ENCODE peak calls at places on chromosomes 11 and 22, in four cellular contexts. N is H1, W is A549, G is K562. O is an unnamed sample.

GRCh38 chr11:96817488-96817887 is 427.7 kb downstream of the JRKL start:
- DNase-seq in G (peak), N (no peak), W (no peak), O (no peak)

GRCh38 chr11:69397732-69398131 is 83.7 kb upstream of the LINC01488 start:
- DNase-seq in W (no peak), G (no peak), N (no peak), O (no peak)

GRCh38 chr22:49623176-49623575 is 204.5 kb downstream of the BRD1 start:
- DNase-seq in N (no peak), W (no peak), G (no peak), O (no peak)

GRCh38 chr11:47398011-47398410 is 10.4 kb upstream of the SLC39A13 start:
- DNase-seq in N (no peak), W (no peak), G (no peak), O (no peak)

GRCh38 chr11:109590782-109591181 is 168.8 kb downstream of the C11orf87 start:
- DNase-seq in N (no peak), G (no peak), W (no peak), O (no peak)

GRCh38 chr11:61630104-61630503 is 49.2 kb upstream of the SYT7 start:
- DNase-seq in N (no peak), W (no peak), G (no peak), O (no peak)

GRCh38 chr22:22075382-22076163 is 93.0 kb upstream of the TOP3B start:
- DNase-seq in N (no peak), G (no peak), W (no peak), O (no peak)

GRCh38 chr22:17271711-17272451 is 52.6 kb upstream of the ADA2 start:
- DNase-seq in G (no peak), N (no peak), W (no peak), O (no peak)

GRCh38 chr11:3052567-3052966 is 4.7 kb downstream of the CARS1 start:
- DNase-seq in W (no peak), N (no peak), G (no peak), O (no peak)

GRCh38 chr22:44088976-44089570 is 65.0 kb downstream of the PARVB start:
- DNase-seq in G (no peak), W (no peak), N (no peak), O (no peak)

GRCh38 chr11:1733716-1734351 is 16.6 kb downstream of the IFITM10 start:
- DNase-seq in G (no peak), W (no peak), N (no peak), O (no peak)

GRCh38 chr11:78935408-78936101 is 360.9 kb upstream of the NARS2 start:
- DNase-seq in W (no peak), N (no peak), G (no peak), O (no peak)

GRCh38 chr22:43561421-43562178 is 149.8 kb downstream of the MPPED1 start:
- DNase-seq in G (no peak), W (no peak), N (no peak), O (no peak)

DNA sequence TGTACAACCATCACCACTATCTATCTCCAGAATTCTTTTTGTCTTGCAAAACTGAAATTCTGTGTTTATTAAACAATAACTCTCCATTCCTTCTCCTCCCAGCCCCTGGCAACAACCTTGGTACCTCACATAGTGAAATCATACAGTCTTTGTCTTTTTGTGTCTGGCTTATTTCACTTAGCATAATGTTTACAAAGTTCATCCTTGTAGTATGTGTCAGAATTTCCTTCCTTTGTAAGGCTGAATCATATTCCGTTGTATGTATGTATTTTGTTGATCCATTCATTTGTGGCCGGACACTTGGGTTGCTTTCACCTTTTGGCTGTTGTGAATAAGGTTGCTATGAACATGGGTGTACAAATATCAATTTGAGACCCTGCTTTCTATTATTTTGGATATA is 243.7 kb upstream of the TBCEL start:
- DNase-seq in N (no peak), W (no peak), G (no peak), O (no peak)
- TF ChIP-seq PHF8 in N (no peak), W (no peak), G (no peak), O (no peak)

GRCh38 chr22:25172153-25172552 is 27.5 kb upstream of the CRYBB3 start:
- DNase-seq in W (peak), G (no peak), N (no peak), O (peak)

GRCh38 chr22:25174888-25175411 is 24.7 kb upstream of the CRYBB3 start:
- DNase-seq in N (no peak), W (no peak), G (no peak), O (no peak)

GRCh38 chr22:25176799-25177198 is 22.9 kb upstream of the CRYBB3 start:
- DNase-seq in W (no peak), G (no peak), N (no peak), O (no peak)

GRCh38 chr22:25176175-25176574 is 23.5 kb upstream of the CRYBB3 start:
- DNase-seq in W (no peak), G (no peak), N (no peak), O (no peak)

GRCh38 chr22:25174156-25174887 is 25.3 kb upstream of the CRYBB3 start:
- DNase-seq in W (no peak), N (no peak), G (no peak), O (no peak)
- TF ChIP-seq PHF8 in W (no peak), N (no peak), G (no peak), O (no peak)

GRCh38 chr22:19822301-19823117 is 32.2 kb downstream of the GNB1L start:
- DNase-seq in G (no peak), N (peak), W (no peak), O (no peak)

GRCh38 chr22:19819911-19820879 is 34.5 kb downstream of the GNB1L start:
- DNase-seq in N (peak), W (no peak), G (no peak), O (no peak)

GRCh38 chr22:19823191-19823590 is 31.5 kb downstream of the GNB1L start:
- DNase-seq in G (no peak), W (no peak), N (peak), O (no peak)

GRCh38 chr22:19820880-19821522 is 33.7 kb downstream of the GNB1L start:
- DNase-seq in N (peak), W (no peak), G (no peak), O (no peak)

GRCh38 chr22:19821523-19822300 is 33.0 kb downstream of the GNB1L start:
- DNase-seq in W (no peak), N (peak), G (no peak), O (no peak)
- TF ChIP-seq PHF8 in W (no peak), N (no peak), G (no peak), O (no peak)

DNA sequence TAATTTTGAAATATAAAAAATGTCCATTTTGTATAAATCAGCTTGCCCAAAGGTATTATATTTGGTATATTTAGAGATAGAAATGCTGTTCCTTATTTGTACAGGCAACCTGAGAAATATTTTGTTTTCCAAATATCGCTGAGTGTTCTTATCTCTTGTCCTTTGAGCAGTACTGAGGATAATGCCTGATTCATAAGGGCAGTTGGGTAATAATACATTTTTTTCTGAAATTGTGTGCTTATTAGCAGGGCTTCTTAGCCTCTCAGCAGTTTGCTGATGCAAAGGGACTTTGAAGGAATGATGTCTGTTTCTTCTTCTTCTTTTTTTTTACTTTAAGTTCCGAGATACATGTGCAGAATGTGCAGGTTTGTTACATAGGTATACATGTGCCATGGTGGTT is 69.1 kb downstream of the LDLRAD3 start:
- DNase-seq in G (no peak), W (no peak), N (no peak), O (no peak)
- TF ChIP-seq PHF8 in G (no peak), W (no peak), N (no peak), O (no peak)

GRCh38 chr11:123386746-123387510 is 43.1 kb upstream of the GRAMD1B start:
- DNase-seq in G (no peak), N (no peak), W (no peak), O (no peak)
- TF ChIP-seq PHF8 in G (no peak), N (no peak), W (no peak), O (no peak)

DNA sequence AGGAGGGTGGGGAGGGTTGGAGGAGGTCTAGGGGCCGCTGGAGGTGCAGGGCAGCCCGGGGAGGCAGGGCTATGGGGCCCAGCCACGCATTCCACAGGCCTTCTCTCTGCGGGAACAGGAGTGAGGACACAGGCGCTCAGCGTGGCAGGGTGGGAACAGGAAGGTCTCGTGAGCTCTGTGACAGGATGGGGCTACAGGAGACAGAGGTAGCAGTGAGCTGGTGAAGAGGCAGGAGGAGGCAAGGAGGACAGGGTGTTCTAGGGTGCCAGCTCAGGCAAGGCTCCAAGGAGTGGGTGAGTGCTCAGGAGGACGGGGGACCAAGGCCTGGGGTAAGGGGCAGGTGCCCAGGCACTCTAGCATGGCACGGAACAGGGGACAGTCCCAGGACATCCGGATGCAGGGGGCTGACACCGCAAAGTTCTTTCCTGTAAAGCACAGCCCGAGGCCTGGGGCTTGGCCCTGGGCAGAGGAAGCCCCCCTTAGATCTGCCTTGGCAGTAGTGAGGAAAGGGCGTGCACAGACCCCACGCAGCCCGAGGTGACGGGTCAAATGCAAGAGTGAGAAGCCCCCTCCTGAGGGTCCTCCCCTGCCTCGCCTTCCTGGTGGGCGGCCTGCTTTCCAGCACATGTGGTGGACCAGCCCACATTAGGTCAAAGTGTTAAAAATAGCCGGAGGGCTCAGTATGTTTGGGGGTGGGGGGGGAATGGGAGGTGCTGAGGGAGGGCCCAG is 4.7 kb upstream of the NEAT1 start:
- DNase-seq in G (peak), W (no peak), N (peak), O (no peak)
- TF ChIP-seq PHF8 in G (no peak), W (no peak), N (no peak), O (no peak)

GRCh38 chr11:17272823-17273222 is 3.7 kb upstream of the NUCB2 start:
- DNase-seq in W (no peak), G (no peak), N (no peak), O (no peak)

GRCh38 chr11:17263803-17264202 is 12.7 kb upstream of the NUCB2 start:
- DNase-seq in N (no peak), W (no peak), G (no peak), O (no peak)

GRCh38 chr11:17266781-17267180 is 9.8 kb upstream of the NUCB2 start:
- DNase-seq in W (no peak), N (no peak), G (no peak), O (no peak)

DNA sequence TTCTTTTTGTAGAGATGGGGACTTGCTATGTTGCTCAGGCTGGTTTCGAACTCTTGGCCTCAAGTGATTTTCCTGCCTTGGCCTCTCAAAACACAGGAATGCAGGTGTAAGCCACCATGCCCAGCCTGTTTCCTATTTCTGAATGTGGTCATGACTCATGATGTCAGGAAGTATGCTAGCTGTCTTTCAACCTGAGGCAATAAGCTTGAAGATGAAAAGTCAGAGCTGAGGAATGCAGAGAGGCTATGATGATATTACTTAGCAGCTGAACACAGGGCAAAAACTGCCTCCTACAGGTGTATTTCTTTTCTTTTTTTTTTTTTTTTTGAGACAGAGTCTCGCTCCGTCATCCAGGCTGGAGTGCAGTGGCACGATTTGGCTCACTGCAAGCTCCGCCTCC is 9.0 kb upstream of the NUCB2 start:
- DNase-seq in W (peak), N (no peak), G (no peak), O (no peak)
- TF ChIP-seq PHF8 in W (no peak), N (no peak), G (no peak), O (no peak)

GRCh38 chr22:45581549-45582080 is 78.9 kb downstream of the FBLN1 start:
- DNase-seq in N (no peak), G (no peak), W (no peak), O (no peak)

GRCh38 chr22:45579806-45580702 is 77.4 kb downstream of the FBLN1 start:
- DNase-seq in N (no peak), W (no peak), G (no peak), O (no peak)

GRCh38 chr22:45579306-45579705 is 76.6 kb downstream of the FBLN1 start:
- DNase-seq in G (no peak), W (no peak), N (no peak), O (no peak)

GRCh38 chr22:45582236-45582954 is 79.7 kb downstream of the FBLN1 start:
- DNase-seq in G (no peak), N (no peak), W (no peak), O (no peak)

DNA sequence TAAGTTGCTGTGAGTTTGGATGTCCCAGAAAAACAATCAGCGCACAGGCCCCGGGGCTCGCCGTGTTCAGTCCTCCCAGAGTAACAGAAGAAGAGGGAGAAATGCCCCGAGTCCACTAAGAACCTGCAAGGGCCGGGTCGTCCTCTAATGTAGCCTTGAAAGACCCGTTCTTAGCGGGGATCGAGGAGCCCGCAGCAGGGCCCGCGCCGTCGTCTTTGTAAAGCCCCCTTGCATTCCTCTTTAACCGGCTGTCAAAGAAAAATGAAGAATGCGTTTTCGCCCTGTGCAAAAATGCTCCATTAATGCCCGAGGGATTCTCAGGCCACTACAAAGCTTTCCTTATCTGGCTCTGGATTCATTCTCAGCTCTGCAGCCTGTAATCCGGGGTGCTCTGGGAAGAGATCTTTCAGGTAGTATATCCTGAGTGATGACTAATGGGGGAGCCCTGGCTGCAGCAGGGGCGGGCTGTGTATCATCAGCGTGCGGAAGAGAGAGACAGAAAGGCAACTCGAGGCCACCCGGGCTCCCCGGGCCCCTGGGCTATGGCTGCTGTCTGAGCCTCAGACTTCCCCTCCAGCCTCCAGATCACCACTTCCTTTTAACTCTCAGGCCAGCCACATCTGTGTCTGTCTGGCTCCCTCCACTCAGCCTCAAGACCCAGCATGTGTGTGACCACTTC is 78.2 kb downstream of the FBLN1 start:
- DNase-seq in N (no peak), W (no peak), G (no peak), O (no peak)
- TF ChIP-seq PHF8 in N (no peak), W (no peak), G (no peak), O (no peak)

DNA sequence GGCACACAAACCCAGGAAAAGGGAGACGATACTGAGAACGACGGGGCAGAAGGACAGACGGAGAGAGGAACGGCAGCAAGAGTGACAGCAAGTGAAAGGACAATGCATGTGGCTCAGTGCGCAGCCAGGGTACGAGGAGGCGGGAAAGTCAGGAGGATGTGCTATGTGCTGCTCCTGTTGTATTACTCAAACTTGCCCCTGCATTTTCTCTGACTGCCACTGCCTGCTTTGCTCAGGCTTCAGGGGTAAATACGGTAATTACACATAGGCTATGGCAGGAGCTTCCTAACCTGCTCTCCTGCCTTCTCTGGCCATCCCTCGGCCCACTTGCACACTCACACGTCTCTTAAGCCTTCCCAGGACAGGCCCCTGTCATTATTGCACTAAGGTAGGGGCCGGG is 94.8 kb downstream of the FEZ1 start:
- DNase-seq in G (no peak), W (no peak), N (no peak), O (no peak)
- TF ChIP-seq PHF8 in G (no peak), W (no peak), N (no peak), O (no peak)